ENCODE peak calls at places on chromosome 11, in six cellular contexts. A, M, I, Q, F and V are unnamed samples.

GRCh38 chr11:92204731-92205130 is 19.9 kb upstream of the FAT3 start:
- DNase-seq in F (no peak), M (no peak), Q (no peak), I (no peak), A (no peak), V (no peak)

GRCh38 chr11:1351278-1351937 is 38.3 kb upstream of the BRSK2 start:
- DNase-seq in A (no peak), Q (peak), M (no peak), F (no peak), I (peak), V (no peak)

GRCh38 chr11:61176446-61176845 is 15.2 kb upstream of the VPS37C start:
- DNase-seq in Q (no peak), F (no peak), I (no peak), M (no peak), A (no peak), V (no peak)

GRCh38 chr11:122128146-122128545 is 12.1 kb upstream of the BLID start:
- DNase-seq in Q (no peak), M (no peak), F (no peak), A (no peak), I (no peak), V (no peak)

GRCh38 chr11:116357769-116358544 is 414.8 kb downstream of the BUD13 start:
- DNase-seq in I (no peak), M (no peak), A (no peak), F (peak), Q (peak), V (no peak)

GRCh38 chr11:99277281-99277680 is 256.5 kb downstream of the CNTN5 start:
- DNase-seq in M (no peak), I (no peak), F (no peak), Q (no peak), A (no peak), V (no peak)

GRCh38 chr11:17683378-17684161 is 35.8 kb upstream of the MYOD1 start:
- DNase-seq in Q (no peak), M (no peak), F (no peak), I (peak), A (no peak), V (no peak)

GRCh38 chr11:65036931-65037330 is 4.1 kb upstream of the SAC3D1 start:
- DNase-seq in A (no peak), M (no peak), I (no peak), Q (no peak), F (no peak), V (no peak)

GRCh38 chr11:76240143-76240505 is 33.8 kb upstream of the WNT11 start:
- DNase-seq in M (no peak), I (no peak), Q (no peak), F (no peak), A (no peak), V (no peak)

GRCh38 chr11:60928563-60929001 is 4.3 kb downstream of the TMEM132A start:
- DNase-seq in F (no peak), M (no peak), Q (no peak), I (no peak), A (no peak), V (no peak)

GRCh38 chr11:61955416-61956135 is 5.4 kb downstream of the BEST1 start:
- DNase-seq in A (peak), F (peak), M (no peak), Q (no peak), I (no peak), V (no peak)

GRCh38 chr11:83287631-83288030 is 1.5 kb upstream of the CCDC90B start:
- DNase-seq in A (no peak), M (no peak), Q (peak), I (no peak), F (no peak), V (no peak)

GRCh38 chr11:114775849-114776621 is 97.7 kb downstream of the NXPE2 start:
- DNase-seq in F (no peak), A (no peak), M (no peak), Q (peak), I (no peak), V (no peak)

GRCh38 chr11:72228229-72228843 is 3.8 kb downstream of the INPPL1 start:
- DNase-seq in Q (no peak), M (no peak), I (no peak), F (no peak), A (no peak), V (no peak)

GRCh38 chr11:119377961-119378667 is 3.4 kb downstream of the USP2 start:
- DNase-seq in M (no peak), Q (peak), I (no peak), A (no peak), F (no peak), V (no peak)

GRCh38 chr11:77174559-77174958 is 46.5 kb downstream of the MYO7A start:
- DNase-seq in A (no peak), M (no peak), F (no peak), Q (no peak), I (no peak), V (no peak)

GRCh38 chr11:129418039-129418438 is 42.4 kb downstream of the BARX2 start:
- DNase-seq in A (no peak), Q (no peak), I (no peak), M (peak), F (no peak), V (peak)

GRCh38 chr11:30984442-30984816 is 385.1 kb downstream of the DCDC1 start:
- DNase-seq in Q (no peak), A (no peak), F (no peak), M (no peak), I (peak), V (no peak)

GRCh38 chr11:2517386-2518064 is 72.7 kb downstream of the KCNQ1 start:
- DNase-seq in M (no peak), F (no peak), A (no peak), Q (no peak), I (no peak), V (no peak)

GRCh38 chr11:63944987-63945386 is 6.2 kb downstream of the NAA40 start:
- DNase-seq in I (peak), A (no peak), M (no peak), Q (no peak), F (no peak), V (no peak)

GRCh38 chr11:16096336-16096735 is 260.0 kb downstream of the SOX6 start:
- DNase-seq in M (no peak), A (no peak), F (no peak), Q (no peak), I (no peak), V (no peak)

GRCh38 chr11:72631806-72632731 is 42.2 kb downstream of the PDE2A start:
- DNase-seq in I (no peak), M (no peak), Q (peak), F (no peak), A (no peak), V (no peak)

GRCh38 chr11:85867751-85868150 is 12.6 kb downstream of the CCDC83 start:
- DNase-seq in M (no peak), I (no peak), Q (no peak), A (no peak), F (no peak), V (no peak)

GRCh38 chr11:134407321-134407828 is 4.7 kb downstream of the B3GAT1 start:
- DNase-seq in I (no peak), A (no peak), F (no peak), Q (no peak), M (no peak), V (no peak)
- TF ChIP-seq POLR2AphosphoS5 in I (no peak), A (no peak), F (no peak), Q (no peak), M (no peak), V (no peak)

DNA sequence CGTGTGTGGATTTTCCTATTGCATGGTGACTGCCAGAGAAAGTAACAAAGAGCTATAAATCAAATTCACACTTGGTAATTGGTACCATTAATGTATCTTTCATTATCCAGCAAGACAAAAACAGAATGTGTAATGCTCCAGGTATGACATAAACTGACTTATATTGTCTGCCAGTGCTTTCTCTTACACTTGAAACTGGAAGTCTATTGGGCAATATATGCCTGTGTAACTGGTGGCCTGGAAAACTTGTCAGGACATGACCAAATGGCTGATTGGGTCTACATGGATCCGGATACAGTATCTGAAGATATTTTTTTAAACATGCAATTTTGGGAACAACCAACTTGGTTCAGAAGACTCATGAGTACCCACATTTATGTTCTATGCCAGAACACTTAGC is 174.6 kb upstream of the ARHGAP42 start:
- DNase-seq in Q (no peak), F (no peak), A (no peak), M (no peak), I (no peak), V (no peak)
- TF ChIP-seq POLR2A in Q (no peak), F (no peak), A (no peak), M (no peak), I (no peak), V (no peak)

GRCh38 chr11:69539416-69540117 is 58.1 kb downstream of the LINC01488 start:
- DNase-seq in Q (no peak), F (no peak), I (no peak), M (no peak), A (no peak), V (no peak)
- TF ChIP-seq TAF1 in Q (no peak), F (no peak), I (no peak), M (no peak), A (no peak), V (no peak)

GRCh38 chr11:44977493-44977984 is 26.9 kb upstream of the TP53I11 start:
- DNase-seq in A (no peak), F (no peak), Q (no peak), I (no peak), M (no peak), V (no peak)

GRCh38 chr11:44978279-44978960 is 27.7 kb upstream of the TP53I11 start:
- DNase-seq in A (no peak), I (no peak), M (no peak), F (no peak), Q (no peak), V (no peak)

GRCh38 chr11:44980533-44981427 is 30.1 kb upstream of the TP53I11 start:
- DNase-seq in I (no peak), A (no peak), M (no peak), Q (no peak), F (no peak), V (no peak)

GRCh38 chr11:44978961-44979331 is 28.3 kb upstream of the TP53I11 start:
- DNase-seq in F (no peak), Q (no peak), I (peak), M (no peak), A (no peak), V (no peak)

GRCh38 chr11:44979536-44980399 is 29.1 kb upstream of the TP53I11 start:
- DNase-seq in M (no peak), A (no peak), F (no peak), Q (no peak), I (no peak), V (no peak)
- TF ChIP-seq POLR2AphosphoS5 in M (no peak), A (no peak), F (no peak), Q (no peak), I (no peak), V (no peak)